ENCODE peak calls at places on chromosomes 1 and 21, in nine cellular contexts. One of them, this sample, is unnamed.

GRCh38 chr1:99003911-99004269 is 771 bp downstream of the PLPPR5 start:
- DNase-seq in fibroblast of lung: no peak
- DNase-seq in GM12865: no peak
- DNase-seq in mucosa of descending colon: no peak
- DNase-seq in astrocyte of the cerebellum: no peak
- DNase-seq in HFF-Myc: no peak
- DNase-seq in fibroblast of pulmonary artery: no peak
- DNase-seq in uterus: no peak
- DNase-seq in epithelial cell of esophagus: no peak
- DNase-seq in this sample: no peak

GRCh38 chr1:108079550-108079949 is 114.6 kb upstream of the VAV3 start:
- DNase-seq in GM12865: peak; percentile 32
- DNase-seq in fibroblast of pulmonary artery: no peak
- DNase-seq in fibroblast of lung: no peak
- DNase-seq in epithelial cell of esophagus: no peak
- DNase-seq in mucosa of descending colon: no peak
- DNase-seq in astrocyte of the cerebellum: no peak
- DNase-seq in HFF-Myc: no peak
- DNase-seq in uterus: no peak
- DNase-seq in this sample: no peak

GRCh38 chr1:232988572-232989040 is 38.2 kb downstream of the NTPCR start:
- DNase-seq in fibroblast of lung: peak; percentile 98
- DNase-seq in mucosa of descending colon: no peak
- DNase-seq in GM12865: no peak
- DNase-seq in uterus: no peak
- DNase-seq in astrocyte of the cerebellum: peak; percentile 63
- DNase-seq in fibroblast of pulmonary artery: peak; percentile 45
- DNase-seq in HFF-Myc: peak; percentile 53
- DNase-seq in epithelial cell of esophagus: peak; percentile 3
- DNase-seq in this sample: peak; percentile 38

GRCh38 chr1:159005161-159005560 is 4.5 kb upstream of the IFI16 start:
- DNase-seq in GM12865: no peak
- DNase-seq in fibroblast of pulmonary artery: peak; percentile 43
- DNase-seq in fibroblast of lung: peak; percentile 22
- DNase-seq in epithelial cell of esophagus: no peak
- DNase-seq in astrocyte of the cerebellum: no peak
- DNase-seq in HFF-Myc: no peak
- DNase-seq in uterus: no peak
- DNase-seq in mucosa of descending colon: no peak
- DNase-seq in this sample: peak; percentile 50

GRCh38 chr1:101653482-101653946 is 343.2 kb downstream of the OLFM3 start:
- DNase-seq in uterus: no peak
- DNase-seq in GM12865: peak; percentile 26
- DNase-seq in fibroblast of lung: no peak
- DNase-seq in astrocyte of the cerebellum: peak; percentile 11
- DNase-seq in HFF-Myc: no peak
- DNase-seq in fibroblast of pulmonary artery: peak; percentile 47
- DNase-seq in mucosa of descending colon: peak; percentile 41
- DNase-seq in epithelial cell of esophagus: peak; percentile 53
- DNase-seq in this sample: no peak

GRCh38 chr21:38175321-38175720 is 81.5 kb upstream of the KCNJ15 start:
- DNase-seq in HFF-Myc: no peak
- DNase-seq in mucosa of descending colon: no peak
- DNase-seq in fibroblast of lung: no peak
- DNase-seq in GM12865: no peak
- DNase-seq in fibroblast of pulmonary artery: peak; percentile 16
- DNase-seq in uterus: no peak
- DNase-seq in astrocyte of the cerebellum: no peak
- DNase-seq in epithelial cell of esophagus: peak; percentile 51
- DNase-seq in this sample: peak; percentile 58

GRCh38 chr1:162055062-162055461 is 14.4 kb upstream of the NOS1AP start:
- DNase-seq in GM12865: no peak
- DNase-seq in mucosa of descending colon: no peak
- DNase-seq in astrocyte of the cerebellum: peak; percentile 63
- DNase-seq in fibroblast of pulmonary artery: peak; percentile 85
- DNase-seq in uterus: no peak
- DNase-seq in HFF-Myc: peak; percentile 59
- DNase-seq in fibroblast of lung: peak; percentile 77
- DNase-seq in epithelial cell of esophagus: peak; percentile 92
- DNase-seq in this sample: peak; percentile 48

GRCh38 chr1:64867266-64867665 is 99.1 kb downstream of the JAK1 start:
- DNase-seq in epithelial cell of esophagus: no peak
- DNase-seq in fibroblast of lung: no peak
- DNase-seq in GM12865: no peak
- DNase-seq in mucosa of descending colon: no peak
- DNase-seq in HFF-Myc: no peak
- DNase-seq in uterus: no peak
- DNase-seq in astrocyte of the cerebellum: no peak
- DNase-seq in fibroblast of pulmonary artery: no peak
- DNase-seq in this sample: peak; percentile 41

GRCh38 chr1:46019348-46019747 is 113.1 kb downstream of the PIK3R3 start:
- DNase-seq in mucosa of descending colon: no peak
- DNase-seq in uterus: no peak
- DNase-seq in HFF-Myc: no peak
- DNase-seq in GM12865: no peak
- DNase-seq in astrocyte of the cerebellum: no peak
- DNase-seq in epithelial cell of esophagus: no peak
- DNase-seq in fibroblast of pulmonary artery: no peak
- DNase-seq in fibroblast of lung: no peak
- DNase-seq in this sample: no peak

GRCh38 chr1:161367684-161368398 is at the start of gene CFAP126:
- DNase-seq in astrocyte of the cerebellum: peak; percentile 62
- DNase-seq in HFF-Myc: peak; percentile 32
- DNase-seq in fibroblast of lung: peak; percentile 81
- DNase-seq in fibroblast of pulmonary artery: peak; percentile 87
- DNase-seq in uterus: no peak
- DNase-seq in GM12865: peak; percentile 81
- DNase-seq in epithelial cell of esophagus: peak; percentile 75
- DNase-seq in mucosa of descending colon: peak; percentile 41
- DNase-seq in this sample: peak; percentile 62

GRCh38 chr1:90580176-90580575 is 136.9 kb downstream of the BARHL2 start:
- DNase-seq in uterus: no peak
- DNase-seq in GM12865: no peak
- DNase-seq in fibroblast of lung: no peak
- DNase-seq in epithelial cell of esophagus: peak; percentile 84
- DNase-seq in mucosa of descending colon: peak; percentile 57
- DNase-seq in HFF-Myc: no peak
- DNase-seq in astrocyte of the cerebellum: no peak
- DNase-seq in fibroblast of pulmonary artery: no peak
- DNase-seq in this sample: no peak

GRCh38 chr1:246165826-246166709 is 341.0 kb downstream of the SMYD3 start:
- DNase-seq in uterus: no peak
- DNase-seq in HFF-Myc: no peak
- DNase-seq in GM12865: no peak
- DNase-seq in mucosa of descending colon: peak; percentile 30
- DNase-seq in epithelial cell of esophagus: peak; percentile 95
- DNase-seq in fibroblast of lung: no peak
- DNase-seq in fibroblast of pulmonary artery: no peak
- DNase-seq in astrocyte of the cerebellum: no peak
- DNase-seq in this sample: no peak

GRCh38 chr1:65971547-65971946 is 178.9 kb downstream of the PDE4B start:
- DNase-seq in fibroblast of lung: no peak
- DNase-seq in epithelial cell of esophagus: no peak
- DNase-seq in GM12865: no peak
- DNase-seq in astrocyte of the cerebellum: no peak
- DNase-seq in HFF-Myc: no peak
- DNase-seq in fibroblast of pulmonary artery: peak; percentile 24
- DNase-seq in uterus: no peak
- DNase-seq in mucosa of descending colon: no peak
- DNase-seq in this sample: no peak

GRCh38 chr1:167111853-167112455 is 18.1 kb downstream of the STYXL2 start:
- DNase-seq in HFF-Myc: no peak
- DNase-seq in fibroblast of pulmonary artery: no peak
- DNase-seq in epithelial cell of esophagus: peak; percentile 54
- DNase-seq in uterus: no peak
- DNase-seq in astrocyte of the cerebellum: no peak
- DNase-seq in fibroblast of lung: no peak
- DNase-seq in mucosa of descending colon: peak; percentile 52
- DNase-seq in GM12865: no peak
- DNase-seq in this sample: no peak

GRCh38 chr1:56409112-56409691 is 170.2 kb downstream of the PLPP3 start:
- DNase-seq in HFF-Myc: no peak
- DNase-seq in astrocyte of the cerebellum: no peak
- DNase-seq in GM12865: peak; percentile 27
- DNase-seq in epithelial cell of esophagus: peak; percentile 63
- DNase-seq in fibroblast of pulmonary artery: no peak
- DNase-seq in mucosa of descending colon: peak; percentile 84
- DNase-seq in fibroblast of lung: no peak
- DNase-seq in uterus: no peak
- DNase-seq in this sample: peak; percentile 33

GRCh38 chr1:84271452-84272273 is 29.8 kb upstream of the SAMD13 start:
- DNase-seq in uterus: no peak
- DNase-seq in fibroblast of pulmonary artery: peak; percentile 17
- DNase-seq in fibroblast of lung: peak; percentile 74
- DNase-seq in GM12865: peak; percentile 66
- DNase-seq in HFF-Myc: peak; percentile 56
- DNase-seq in epithelial cell of esophagus: no peak
- DNase-seq in mucosa of descending colon: peak; percentile 64
- DNase-seq in astrocyte of the cerebellum: peak; percentile 52
- DNase-seq in this sample: peak; percentile 44

GRCh38 chr1:234205966-234206365 is 167.3 kb upstream of the COA6 start:
- DNase-seq in fibroblast of pulmonary artery: no peak
- DNase-seq in fibroblast of lung: no peak
- DNase-seq in HFF-Myc: no peak
- DNase-seq in uterus: no peak
- DNase-seq in epithelial cell of esophagus: no peak
- DNase-seq in GM12865: no peak
- DNase-seq in mucosa of descending colon: no peak
- DNase-seq in astrocyte of the cerebellum: no peak
- DNase-seq in this sample: no peak

GRCh38 chr1:115156826-115157468 is 67.6 kb upstream of the TSPAN2 start:
- DNase-seq in fibroblast of lung: no peak
- DNase-seq in astrocyte of the cerebellum: no peak
- DNase-seq in mucosa of descending colon: no peak
- DNase-seq in epithelial cell of esophagus: peak; percentile 52
- DNase-seq in HFF-Myc: no peak
- DNase-seq in uterus: no peak
- DNase-seq in fibroblast of pulmonary artery: no peak
- DNase-seq in GM12865: no peak
- DNase-seq in this sample: no peak

GRCh38 chr1:162033445-162033844 is 9.8 kb upstream of the OLFML2B start:
- DNase-seq in uterus: no peak
- DNase-seq in astrocyte of the cerebellum: no peak
- DNase-seq in GM12865: no peak
- DNase-seq in HFF-Myc: no peak
- DNase-seq in fibroblast of lung: no peak
- DNase-seq in epithelial cell of esophagus: no peak
- DNase-seq in mucosa of descending colon: no peak
- DNase-seq in fibroblast of pulmonary artery: no peak
- DNase-seq in this sample: no peak

GRCh38 chr1:197011614-197012013 is 34.3 kb downstream of the CFHR5 start:
- DNase-seq in epithelial cell of esophagus: no peak
- DNase-seq in fibroblast of pulmonary artery: no peak
- DNase-seq in GM12865: no peak
- DNase-seq in uterus: no peak
- DNase-seq in fibroblast of lung: no peak
- DNase-seq in astrocyte of the cerebellum: no peak
- DNase-seq in mucosa of descending colon: no peak
- DNase-seq in HFF-Myc: no peak
- DNase-seq in this sample: no peak

GRCh38 chr1:25628741-25629421 is 12.3 kb downstream of the MAN1C1 start:
- DNase-seq in mucosa of descending colon: no peak
- DNase-seq in uterus: no peak
- DNase-seq in fibroblast of pulmonary artery: no peak
- DNase-seq in fibroblast of lung: no peak
- DNase-seq in epithelial cell of esophagus: no peak
- DNase-seq in astrocyte of the cerebellum: no peak
- DNase-seq in HFF-Myc: no peak
- DNase-seq in GM12865: no peak
- DNase-seq in this sample: no peak
- H3K4me3 ChIP-seq in mucosa of descending colon: no peak overlapping the region
- H3K4me3 ChIP-seq in uterus: no peak overlapping the region
- H3K4me3 ChIP-seq in fibroblast of pulmonary artery: no peak overlapping the region
- H3K4me3 ChIP-seq in fibroblast of lung: no peak overlapping the region
- H3K4me3 ChIP-seq in epithelial cell of esophagus: no peak overlapping the region
- H3K4me3 ChIP-seq in astrocyte of the cerebellum: no peak overlapping the region
- H3K4me3 ChIP-seq in HFF-Myc: no peak overlapping the region
- H3K4me3 ChIP-seq in GM12865: no peak overlapping the region
- H3K4me3 ChIP-seq in this sample: no peak overlapping the region

GRCh38 chr1:177928194-177928593 is 41.7 kb downstream of the SEC16B start:
- DNase-seq in fibroblast of pulmonary artery: no peak
- DNase-seq in GM12865: no peak
- DNase-seq in fibroblast of lung: peak; percentile 57
- DNase-seq in epithelial cell of esophagus: peak; percentile 38
- DNase-seq in HFF-Myc: no peak
- DNase-seq in mucosa of descending colon: no peak
- DNase-seq in uterus: no peak
- DNase-seq in astrocyte of the cerebellum: no peak
- DNase-seq in this sample: peak; percentile 33
- TF ChIP-seq CTCF in fibroblast of pulmonary artery: peak; percentile 27
- TF ChIP-seq CTCF in GM12865: no peak
- TF ChIP-seq CTCF in fibroblast of lung: peak; percentile 20
- TF ChIP-seq CTCF in epithelial cell of esophagus: peak; percentile 33
- TF ChIP-seq CTCF in HFF-Myc: peak; percentile 21
- TF ChIP-seq CTCF in mucosa of descending colon: no peak
- TF ChIP-seq CTCF in uterus: no peak
- TF ChIP-seq CTCF in astrocyte of the cerebellum: peak; percentile 39
- TF ChIP-seq CTCF in this sample: peak; percentile 30

DNA sequence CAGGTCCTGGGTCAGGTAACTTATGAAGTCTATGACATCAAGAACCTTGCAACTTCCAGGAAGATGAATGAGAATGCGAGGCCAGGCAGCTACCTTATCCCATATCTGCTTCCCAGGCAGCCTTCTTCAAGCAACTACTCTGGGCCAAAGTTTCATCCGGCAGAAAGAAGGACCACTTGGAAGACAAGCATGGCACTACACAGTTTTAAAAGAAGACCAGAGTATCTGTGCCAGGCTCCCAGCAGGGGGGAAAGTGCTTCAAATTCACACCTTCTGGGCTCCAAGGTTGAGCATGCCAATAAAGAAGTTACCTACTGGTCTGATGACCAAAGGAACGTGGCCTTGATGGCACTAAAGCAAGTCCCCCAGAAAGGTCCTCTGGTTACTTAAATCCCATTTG is 73.4 kb downstream of the CD46 start:
- DNase-seq in uterus: no peak
- DNase-seq in fibroblast of lung: no peak
- DNase-seq in epithelial cell of esophagus: no peak
- DNase-seq in GM12865: peak; percentile 17
- DNase-seq in HFF-Myc: no peak
- DNase-seq in mucosa of descending colon: no peak
- DNase-seq in fibroblast of pulmonary artery: no peak
- DNase-seq in astrocyte of the cerebellum: no peak
- DNase-seq in this sample: no peak
- H3K4me3 ChIP-seq in uterus: peak overlapping the region; percentile 25
- H3K4me3 ChIP-seq in fibroblast of lung: no peak overlapping the region
- H3K4me3 ChIP-seq in epithelial cell of esophagus: no peak overlapping the region
- H3K4me3 ChIP-seq in GM12865: peak overlapping the region; percentile 41
- H3K4me3 ChIP-seq in HFF-Myc: no peak overlapping the region
- H3K4me3 ChIP-seq in mucosa of descending colon: no peak overlapping the region
- H3K4me3 ChIP-seq in fibroblast of pulmonary artery: no peak overlapping the region
- H3K4me3 ChIP-seq in astrocyte of the cerebellum: no peak overlapping the region
- H3K4me3 ChIP-seq in this sample: no peak overlapping the region

DNA sequence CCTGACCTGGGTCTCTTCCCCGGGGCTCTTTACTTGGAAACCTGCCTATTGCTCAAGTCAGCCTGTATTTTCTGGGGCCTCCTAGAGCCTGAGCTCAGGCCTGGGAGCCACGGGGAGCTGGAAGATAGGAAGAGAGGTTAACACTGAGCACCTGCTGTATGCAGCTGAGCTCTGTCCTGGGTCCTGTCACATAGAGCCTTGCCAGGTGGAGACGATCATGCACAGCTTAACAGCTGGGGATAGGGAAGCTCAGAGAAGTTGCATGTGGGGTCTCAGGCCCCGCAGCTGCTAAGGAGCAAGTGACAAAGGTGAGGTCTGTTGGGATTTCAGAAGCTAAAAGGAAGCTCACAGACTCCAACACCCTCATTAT is 127.4 kb upstream of the TMEM51 start:
- DNase-seq in HFF-Myc: no peak
- DNase-seq in uterus: no peak
- DNase-seq in GM12865: no peak
- DNase-seq in fibroblast of pulmonary artery: no peak
- DNase-seq in mucosa of descending colon: no peak
- DNase-seq in astrocyte of the cerebellum: no peak
- DNase-seq in fibroblast of lung: no peak
- DNase-seq in epithelial cell of esophagus: no peak
- DNase-seq in this sample: no peak
- TF ChIP-seq CTCF in HFF-Myc: no peak
- TF ChIP-seq CTCF in uterus: no peak
- TF ChIP-seq CTCF in GM12865: no peak
- TF ChIP-seq CTCF in fibroblast of pulmonary artery: no peak
- TF ChIP-seq CTCF in mucosa of descending colon: no peak
- TF ChIP-seq CTCF in astrocyte of the cerebellum: no peak
- TF ChIP-seq CTCF in fibroblast of lung: no peak
- TF ChIP-seq CTCF in epithelial cell of esophagus: no peak
- TF ChIP-seq CTCF in this sample: no peak

This sample was measured in AG10803.